ENCODE peak calls at places on chromosomes 1 and 21, in ten cellular contexts. V is hepatocyte; Z is thoracic aorta; P is IMR-90; D is fibroblast of lung; I is spleen; C is astrocyte; Y is neural progenitor cell; L is CD8-positive, alpha-beta T cell; G is heart left ventricle. F is an unnamed sample.
A peak's percentile ranks its signal among the peaks of the same experiment; 100 is the strongest.

GRCh38 chr1:20211511-20211931 is 25.2 kb upstream of the PLA2G2C start:
- DNase-seq in D (peak; percentile 21), Y (no peak), L (no peak), P (no peak), G (no peak), Z (no peak), C (no peak), V (no peak), I (no peak), F (peak; percentile 91)

GRCh38 chr1:174883361-174883760 is 116.4 kb upstream of the CACYBP start:
- DNase-seq in I (no peak), C (peak; percentile 44), Z (no peak), D (peak; percentile 61), Y (peak; percentile 59), V (peak; percentile 14), P (peak; percentile 46), G (no peak), L (no peak), F (peak; percentile 36)

GRCh38 chr1:161725888-161726630 is 4.7 kb downstream of the FCRLB start:
- DNase-seq in I (peak; percentile 90), Y (peak; percentile 71), D (peak; percentile 56), C (peak; percentile 37), L (peak; percentile 72), Z (no peak), G (peak; percentile 60), P (peak; percentile 38), V (peak; percentile 69), F (no peak)

GRCh38 chr1:18681423-18681835 is 50.8 kb downstream of the PAX7 start:
- DNase-seq in I (no peak), Z (no peak), P (peak; percentile 16), V (peak; percentile 79), Y (peak; percentile 86), D (peak; percentile 26), C (peak; percentile 3), G (no peak), L (no peak), F (peak; percentile 54)

GRCh38 chr1:117585086-117585485 is 20.8 kb upstream of the TENT5C start:
- DNase-seq in Y (no peak), D (no peak), V (no peak), I (no peak), L (no peak), G (no peak), Z (no peak), C (no peak), P (no peak), F (no peak)

GRCh38 chr1:230757856-230758704 is 10.9 kb downstream of the CAPN9 start:
- DNase-seq in V (no peak), I (no peak), Y (no peak), D (no peak), G (no peak), P (no peak), Z (no peak), L (no peak), C (no peak), F (no peak)

GRCh38 chr1:156494309-156494895 is 6.2 kb downstream of the MEF2D start:
- DNase-seq in Z (no peak), V (no peak), P (no peak), D (no peak), Y (no peak), C (no peak), I (no peak), G (no peak), L (no peak), F (no peak)

GRCh38 chr21:33993286-33994231 is 78.0 kb upstream of the ATP5PO start:
- DNase-seq in Z (no peak), I (no peak), V (no peak), L (no peak), Y (no peak), C (no peak), D (no peak), P (no peak), G (no peak), F (no peak)

GRCh38 chr1:4048076-4048475 is 148.0 kb upstream of the C1orf174 start:
- DNase-seq in L (no peak), Z (no peak), Y (no peak), C (no peak), D (no peak), G (no peak), V (no peak), P (no peak), I (no peak), F (no peak)

GRCh38 chr1:159092398-159092760 is 15.8 kb upstream of the AIM2 start:
- DNase-seq in Y (no peak), I (no peak), Z (no peak), P (no peak), C (no peak), L (no peak), G (no peak), V (no peak), D (no peak), F (peak; percentile 22)

GRCh38 chr1:201543871-201544521 is 5.1 kb downstream of the NAV1 start:
- DNase-seq in P (peak; percentile 40), D (no peak), Z (no peak), V (no peak), I (no peak), Y (no peak), L (no peak), G (no peak), C (no peak), F (no peak)

GRCh38 chr1:229756666-229757065 is 130.6 kb downstream of the URB2 start:
- DNase-seq in P (peak; percentile 54), Z (no peak), G (no peak), L (no peak), V (no peak), C (peak; percentile 92), Y (no peak), I (no peak), D (peak; percentile 92), F (peak; percentile 53)

GRCh38 chr1:196071452-196071851 is 536.8 kb downstream of the KCNT2 start:
- DNase-seq in D (no peak), G (no peak), Z (no peak), I (no peak), P (no peak), Y (no peak), L (no peak), C (no peak), V (no peak), F (peak; percentile 6)

GRCh38 chr1:244678687-244679086 is 25.8 kb downstream of the DESI2 start:
- DNase-seq in Z (no peak), I (no peak), C (no peak), G (no peak), L (no peak), P (peak; percentile 8), V (peak; percentile 17), D (no peak), Y (no peak), F (no peak)

GRCh38 chr1:46639547-46639946 is 22.9 kb upstream of the MOB3C start:
- DNase-seq in Z (no peak), Y (no peak), L (no peak), C (no peak), G (no peak), P (no peak), V (no peak), D (no peak), I (no peak), F (peak; percentile 84)

GRCh38 chr1:226181996-226182714 is 4.4 kb downstream of the ACBD3 start:
- DNase-seq in Z (no peak), G (peak; percentile 68), I (no peak), C (peak; percentile 49), V (peak; percentile 49), D (peak; percentile 62), P (peak; percentile 59), L (no peak), Y (peak; percentile 33), F (peak; percentile 57)
- TF ChIP-seq CTCF in Z (peak; percentile 25), G (peak; percentile 16), I (no peak), C (peak; percentile 19), V (peak; percentile 27), D (peak; percentile 31), P (peak; percentile 45), L (no peak), Y (peak; percentile 44), F (peak; percentile 54)

DNA sequence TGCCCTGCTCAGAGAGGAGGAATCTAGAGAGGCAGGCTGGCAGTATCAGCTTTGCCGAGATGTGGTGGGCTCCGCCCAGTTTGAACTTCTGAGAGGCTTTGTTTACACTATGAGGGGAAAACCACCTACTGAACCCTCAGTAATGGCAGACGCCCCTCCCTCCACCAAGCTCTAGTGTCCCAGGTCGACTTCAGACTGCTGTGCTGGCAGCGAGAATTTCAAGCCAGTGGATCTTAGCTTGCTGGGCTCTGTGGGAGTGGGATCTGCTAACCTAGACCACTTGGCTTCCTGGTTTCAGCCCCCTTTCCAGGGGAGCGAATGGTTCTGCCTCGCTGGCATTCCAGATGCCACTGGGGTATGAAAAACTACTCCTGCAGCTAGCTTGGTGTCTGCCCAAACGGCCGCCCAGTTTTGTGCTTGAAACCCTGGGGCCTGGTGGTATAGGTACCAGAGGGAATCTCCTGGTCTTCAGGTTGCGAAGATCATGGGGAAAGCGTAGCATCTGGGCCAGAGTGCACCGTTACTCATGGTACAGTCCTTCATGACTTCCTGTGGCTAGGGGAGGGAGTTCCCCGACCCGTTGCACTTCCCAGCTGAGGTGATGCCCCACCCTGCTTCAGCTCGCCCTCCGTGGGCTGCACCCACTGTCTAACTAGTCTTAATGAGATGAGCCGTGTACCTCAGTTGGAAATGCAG is 43.6 kb downstream of the C21orf91 start:
- DNase-seq in G (no peak), Z (no peak), V (no peak), Y (no peak), I (peak; percentile 87), L (peak; percentile 81), D (no peak), C (no peak), P (no peak), F (no peak)
- H3K4me3 ChIP-seq in G (no peak overlapping the region), Z (no peak overlapping the region), V (no peak overlapping the region), Y (no peak overlapping the region), I (no peak overlapping the region), L (peak overlapping the region; percentile 49), D (no peak overlapping the region), C (no peak overlapping the region), P (no peak overlapping the region), F (no peak overlapping the region)

GRCh38 chr1:26731233-26731902 is 35.6 kb downstream of the ARID1A start:
- DNase-seq in V (no peak), G (no peak), C (no peak), L (no peak), Y (no peak), I (no peak), D (no peak), P (no peak), Z (no peak), F (no peak)
- H3K36me3 ChIP-seq in V (peaks cover 11% of the 10 kb centered on the region), G (peaks cover 70% of the 10 kb centered on the region), C (peaks cover 45% of the 10 kb centered on the region), L (peaks cover 40% of the 10 kb centered on the region), Y (peaks cover 38% of the 10 kb centered on the region), I (peaks cover 54% of the 10 kb centered on the region), D (peaks cover 16% of the 10 kb centered on the region), P (peaks cover 39% of the 10 kb centered on the region), Z (peaks cover 34% of the 10 kb centered on the region), F (peaks cover 22% of the 10 kb centered on the region)

DNA sequence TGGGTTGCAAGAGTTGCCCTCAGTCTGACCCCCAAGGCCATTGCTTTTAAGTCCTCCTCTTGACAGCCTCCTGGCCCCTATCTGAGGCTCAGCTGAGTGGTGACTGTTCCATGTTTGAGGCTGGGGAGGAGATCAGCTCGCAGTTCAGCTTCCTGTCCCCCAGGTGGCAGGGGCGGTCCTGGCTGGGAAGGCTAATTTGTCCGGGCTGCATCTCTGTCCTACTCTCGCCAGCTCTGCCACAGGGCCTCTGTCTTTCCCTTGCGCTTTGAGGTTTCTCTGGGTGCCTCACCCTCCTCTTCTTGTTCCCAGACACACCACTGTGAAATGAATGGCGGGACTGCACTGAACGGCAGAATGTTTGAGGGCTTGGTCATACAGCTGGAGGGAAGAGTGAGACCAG is 157.3 kb downstream of the KCNJ6 start:
- DNase-seq in G (no peak), D (peak; percentile 47), Z (no peak), L (no peak), I (no peak), P (peak; percentile 62), V (peak; percentile 79), C (peak; percentile 34), Y (peak; percentile 70), F (peak; percentile 16)
- TF ChIP-seq CTCF in G (no peak), D (peak; percentile 66), Z (peak; percentile 29), L (no peak), I (no peak), P (peak; percentile 89), V (peak; percentile 61), C (peak; percentile 56), Y (peak; percentile 66), F (peak; percentile 65)

GRCh38 chr21:44296916-44297315 is 2.9 kb upstream of the PFKL start:
- DNase-seq in P (no peak), Z (no peak), L (no peak), G (no peak), V (no peak), D (no peak), I (no peak), C (no peak), Y (no peak), F (no peak)
- H3K4me3 ChIP-seq in P (no peak overlapping the region), Z (no peak overlapping the region), L (no peak overlapping the region), G (no peak overlapping the region), V (no peak overlapping the region), D (no peak overlapping the region), I (no peak overlapping the region), C (no peak overlapping the region), Y (no peak overlapping the region), F (no peak overlapping the region)